ENCODE peak calls at places on chromosomes 5 and 9, in nine cellular contexts. Y, J, E, N, T, D, G, U and P are unnamed samples. For H3K36me3, the result is how much of the 10 kb centered on the place peaks cover.

GRCh38 chr9:136852664-136853595 is 784 bp downstream of the MAMDC4 start:
- DNase-seq in E (no peak), T (no peak), D (peak), U (no peak), Y (no peak), G (no peak), N (no peak), J (peak), P (no peak)

GRCh38 chr5:45385321-45386058 is 310.7 kb downstream of the HCN1 start:
- DNase-seq in J (no peak), N (no peak), E (peak), Y (no peak), G (no peak), U (no peak), T (no peak), D (no peak), P (no peak)

GRCh38 chr5:65835191-65835590 is 91.2 kb upstream of the ERBIN start:
- DNase-seq in E (no peak), Y (no peak), G (no peak), T (no peak), N (no peak), D (no peak), U (no peak), J (no peak), P (no peak)

GRCh38 chr5:175692996-175693700 is 35.3 kb downstream of the HRH2 start:
- DNase-seq in Y (no peak), U (no peak), T (no peak), G (peak), E (no peak), D (no peak), J (no peak), N (no peak), P (no peak)

GRCh38 chr9:19156026-19156474 is 28.8 kb upstream of the PLIN2 start:
- DNase-seq in J (no peak), D (no peak), G (no peak), E (no peak), N (no peak), Y (no peak), U (no peak), T (no peak), P (no peak)

GRCh38 chr5:21774791-21775190 is 1078.4 kb downstream of the CDH12 start:
- DNase-seq in N (no peak), U (no peak), T (no peak), G (no peak), D (no peak), E (no peak), J (no peak), Y (no peak), P (no peak)

GRCh38 chr5:105865834-105866233 is 1804.9 kb downstream of the EFNA5 start:
- DNase-seq in U (no peak), N (no peak), G (no peak), T (no peak), Y (no peak), D (no peak), J (no peak), E (no peak), P (no peak)

GRCh38 chr5:107149243-107149642 is 521.5 kb downstream of the EFNA5 start:
- DNase-seq in Y (no peak), G (no peak), E (no peak), N (no peak), T (no peak), J (no peak), U (no peak), D (no peak), P (no peak)

GRCh38 chr5:124951676-124952075 is 205.2 kb upstream of the ZNF608 start:
- DNase-seq in G (peak), T (no peak), J (no peak), Y (no peak), E (no peak), U (no peak), N (peak), D (no peak), P (no peak)

GRCh38 chr5:81803812-81804211 is 52.9 kb upstream of the SSBP2 start:
- DNase-seq in U (no peak), D (no peak), J (no peak), Y (no peak), N (no peak), G (no peak), T (no peak), E (no peak), P (no peak)

GRCh38 chr5:81802020-81802419 is 51.1 kb upstream of the SSBP2 start:
- DNase-seq in Y (no peak), J (no peak), G (no peak), U (no peak), D (no peak), E (no peak), N (no peak), T (no peak), P (no peak)

GRCh38 chr5:81805086-81805485 is 54.2 kb upstream of the SSBP2 start:
- DNase-seq in E (no peak), U (no peak), N (no peak), T (no peak), D (no peak), G (no peak), J (no peak), Y (no peak), P (no peak)

GRCh38 chr5:81802625-81803024 is 51.7 kb upstream of the SSBP2 start:
- DNase-seq in G (no peak), U (no peak), Y (no peak), D (no peak), E (no peak), T (no peak), J (no peak), N (no peak), P (no peak)

GRCh38 chr5:81800797-81801196 is 49.9 kb upstream of the SSBP2 start:
- DNase-seq in T (no peak), U (no peak), E (no peak), J (no peak), G (no peak), D (no peak), N (no peak), Y (no peak), P (no peak)
- H3K4me3 ChIP-seq in T (no peak), U (no peak), E (no peak), J (no peak), G (no peak), D (no peak), N (no peak), Y (no peak), P (no peak)

GRCh38 chr5:14397717-14398116 is 183.9 kb upstream of the OTULINL start:
- DNase-seq in U (no peak), Y (no peak), D (peak), E (no peak), N (no peak), G (no peak), J (no peak), T (no peak), P (no peak)
- H3K36me3 ChIP-seq in U (half or more), Y (under half), D (under half), E (half or more), N (under half), G (under half), J (half or more), T (under half), P (under half)

GRCh38 chr5:168350315-168350714 is 58.9 kb downstream of the WWC1 start:
- DNase-seq in E (no peak), G (no peak), J (no peak), D (no peak), N (no peak), T (no peak), Y (no peak), U (no peak), P (no peak)

GRCh38 chr5:168354397-168354796 is 63.0 kb downstream of the WWC1 start:
- DNase-seq in E (no peak), T (no peak), G (no peak), D (no peak), J (no peak), N (no peak), Y (no peak), U (no peak), P (no peak)

GRCh38 chr5:168356171-168356570 is 64.7 kb downstream of the WWC1 start:
- DNase-seq in G (no peak), T (no peak), N (no peak), U (no peak), J (no peak), D (no peak), E (peak), Y (no peak), P (no peak)

GRCh38 chr5:168356592-168356991 is 65.1 kb downstream of the WWC1 start:
- DNase-seq in D (no peak), J (no peak), N (no peak), Y (no peak), U (no peak), G (no peak), T (no peak), E (no peak), P (no peak)

DNA sequence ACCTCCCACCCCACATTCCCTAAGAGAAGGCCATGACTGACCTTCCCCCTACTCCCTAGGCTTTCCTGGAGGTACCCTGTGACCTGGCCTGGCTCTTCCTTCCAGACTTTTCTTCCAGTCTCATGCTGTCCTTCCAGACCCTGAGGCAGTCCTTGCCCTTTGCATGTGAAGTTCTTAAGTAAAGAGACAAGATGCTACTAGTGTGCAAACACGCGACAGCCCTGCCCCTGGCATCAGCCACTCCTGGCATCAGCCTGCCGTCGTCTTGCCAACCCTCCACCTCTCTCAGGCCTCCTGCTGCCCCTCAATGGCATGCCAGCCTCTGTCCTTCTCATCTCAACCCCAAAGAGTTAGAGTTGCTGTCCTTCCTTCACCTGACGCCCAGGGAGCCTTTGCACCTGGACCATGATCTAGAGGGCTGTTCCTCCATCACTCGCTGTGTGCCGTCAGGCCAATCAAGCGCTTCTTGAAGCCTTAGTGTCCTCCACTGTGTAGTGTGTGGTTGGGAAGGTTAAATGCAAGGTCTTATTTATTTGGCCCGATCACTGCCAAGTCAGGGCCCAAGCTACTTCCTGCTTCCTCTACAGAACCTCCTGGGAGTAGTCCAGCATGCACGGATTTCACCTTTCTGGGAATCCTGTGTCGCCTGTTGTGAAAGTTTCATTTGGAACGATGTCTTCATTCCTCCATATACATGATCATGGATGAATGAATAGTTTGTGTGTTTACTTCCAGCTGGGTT is 61.9 kb downstream of the WWC1 start:
- DNase-seq in Y (no peak), G (no peak), E (no peak), N (no peak), J (no peak), T (peak), U (no peak), D (peak), P (no peak)
- H3K27ac ChIP-seq in Y (no peak), G (no peak), E (peak), N (no peak), J (no peak), T (no peak), U (no peak), D (peak), P (no peak)

GRCh38 chr5:180807654-180808414 is 5.2 kb upstream of the MGAT1 start:
- DNase-seq in T (no peak), E (peak), G (peak), Y (peak), N (no peak), J (no peak), D (no peak), U (no peak), P (no peak)
- H3K4me3 ChIP-seq in T (no peak), E (peak), G (peak), Y (peak), N (peak), J (peak), D (no peak), U (peak), P (peak)

GRCh38 chr5:133520062-133520461 is 92.3 kb downstream of the FSTL4 start:
- DNase-seq in Y (no peak), J (no peak), T (no peak), D (no peak), U (no peak), N (no peak), G (no peak), E (no peak), P (no peak)

GRCh38 chr5:133523013-133523658 is 89.2 kb downstream of the FSTL4 start:
- DNase-seq in U (no peak), T (no peak), G (no peak), D (no peak), Y (peak), N (no peak), E (no peak), J (no peak), P (no peak)

GRCh38 chr5:133523921-133524320 is 88.4 kb downstream of the FSTL4 start:
- DNase-seq in N (no peak), E (no peak), G (no peak), Y (no peak), U (no peak), D (no peak), J (no peak), T (no peak), P (no peak)

GRCh38 chr5:133520991-133521706 is 91.2 kb downstream of the FSTL4 start:
- DNase-seq in U (no peak), D (no peak), J (no peak), T (no peak), Y (no peak), G (no peak), E (no peak), N (no peak), P (no peak)

DNA sequence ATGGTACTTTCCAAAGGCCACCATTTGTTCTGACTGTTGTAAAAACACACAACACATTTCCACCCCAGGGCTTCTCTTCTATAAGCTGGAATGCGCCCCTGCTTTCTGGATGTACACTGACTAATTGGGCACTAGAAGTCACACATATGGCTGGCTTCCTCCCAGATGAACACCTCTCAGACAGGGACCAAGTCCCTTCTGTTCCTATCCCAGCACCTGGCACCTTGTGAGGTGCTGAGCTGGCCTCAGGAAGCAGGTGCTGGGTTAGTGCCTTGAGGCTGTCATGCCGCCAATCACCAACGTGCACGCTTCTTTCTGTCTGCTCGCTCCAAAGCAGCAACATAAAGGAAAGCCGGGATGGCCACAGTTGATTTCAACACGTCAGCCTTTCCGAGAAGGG is 93.2 kb downstream of the FSTL4 start:
- DNase-seq in J (no peak), T (no peak), G (no peak), D (no peak), U (no peak), E (no peak), N (no peak), Y (no peak), P (no peak)
- H3K36me3 ChIP-seq in J (under half), T (under half), G (under half), D (under half), U (under half), E (under half), N (under half), Y (under half), P (under half)

GRCh38 chr9:128420651-128421473 is at the start of gene CERCAM:
- DNase-seq in Y (peak), N (peak), J (peak), T (peak), U (no peak), G (peak), D (peak), E (no peak), P (peak)
- H3K27ac ChIP-seq in Y (peak), N (no peak), J (peak), T (peak), U (peak), G (peak), D (peak), E (peak), P (no peak)

GRCh38 chr5:116738270-116738947 is 163.8 kb upstream of the SEMA6A start:
- DNase-seq in N (no peak), G (no peak), E (no peak), D (no peak), J (no peak), T (no peak), Y (no peak), U (no peak), P (no peak)

GRCh38 chr5:116740771-116741170 is 166.1 kb upstream of the SEMA6A start:
- DNase-seq in N (no peak), Y (peak), U (no peak), D (no peak), J (no peak), E (no peak), T (no peak), G (no peak), P (no peak)

GRCh38 chr5:116736671-116737070 is 162.0 kb upstream of the SEMA6A start:
- DNase-seq in D (no peak), T (no peak), J (no peak), E (no peak), N (no peak), G (no peak), U (no peak), Y (no peak), P (no peak)

GRCh38 chr5:116739648-116740047 is 165.0 kb upstream of the SEMA6A start:
- DNase-seq in N (no peak), T (no peak), Y (no peak), U (no peak), J (no peak), G (no peak), D (no peak), E (no peak), P (no peak)

DNA sequence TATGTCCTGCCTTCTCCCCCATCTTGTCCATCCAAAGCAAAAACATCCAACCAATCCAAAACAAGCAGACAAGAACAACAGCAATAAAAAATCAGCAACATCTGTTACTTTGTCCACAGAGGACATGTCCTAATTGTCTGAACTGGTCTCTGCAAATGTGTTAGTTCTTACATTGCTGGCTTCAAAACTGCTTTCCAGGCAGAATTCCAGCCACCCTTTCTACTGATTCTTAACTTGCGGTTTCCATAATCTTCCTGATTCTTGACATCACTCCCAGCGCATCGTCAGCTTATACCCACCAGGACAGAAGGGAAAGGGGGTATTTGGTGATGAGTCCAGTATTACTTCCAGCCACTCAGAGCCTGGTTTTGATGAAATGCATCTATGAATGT is 164.3 kb upstream of the SEMA6A start:
- DNase-seq in E (no peak), J (no peak), T (no peak), G (no peak), U (no peak), D (no peak), Y (no peak), N (no peak), P (no peak)
- H3K4me3 ChIP-seq in E (no peak), J (no peak), T (no peak), G (no peak), U (no peak), D (no peak), Y (no peak), N (no peak), P (no peak)

DNA sequence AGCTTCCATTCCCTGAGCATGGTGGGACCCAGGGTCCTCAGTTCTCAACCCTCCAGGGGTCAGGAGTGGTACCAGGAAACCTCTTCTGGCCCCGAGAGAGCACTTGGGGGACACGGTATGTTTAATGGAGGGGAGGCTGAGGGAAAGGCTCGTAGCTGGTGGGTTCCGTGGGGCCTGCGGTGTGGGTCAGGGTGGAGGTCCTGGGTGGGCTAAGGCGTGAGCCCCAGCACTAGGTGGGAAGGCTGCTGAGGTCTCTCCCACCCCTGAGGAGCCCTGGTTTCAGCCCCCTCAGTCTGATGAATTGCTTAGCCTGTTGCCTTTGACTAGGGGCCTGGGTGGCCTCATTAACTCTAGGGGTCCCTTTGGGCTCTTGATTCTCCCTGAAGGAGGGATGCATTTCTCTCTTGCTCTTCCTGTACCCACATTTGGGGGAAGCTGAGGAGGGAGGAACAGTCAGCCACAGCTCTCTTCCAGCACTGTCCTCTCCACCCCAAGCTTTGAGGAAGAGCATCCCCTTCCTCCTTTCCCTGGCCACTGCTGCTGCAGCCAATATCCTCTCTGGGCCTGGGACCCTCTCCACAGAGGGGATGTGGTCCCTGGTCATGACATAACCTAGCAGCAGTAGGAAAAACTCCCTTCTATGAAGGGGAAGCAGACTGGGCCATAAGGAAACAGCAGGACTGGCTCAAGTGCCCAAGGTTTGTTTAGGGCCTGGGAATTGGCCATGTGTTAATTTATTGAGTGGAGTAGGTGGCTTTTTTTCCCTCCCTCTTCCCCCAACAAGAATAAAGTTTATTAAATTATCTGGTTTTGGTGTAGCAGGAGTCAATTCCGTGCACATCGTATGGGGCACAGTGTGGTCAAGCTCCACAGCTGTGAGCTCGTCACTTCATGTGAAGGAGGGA is 33.8 kb downstream of the CSF1R start:
- DNase-seq in Y (no peak), D (no peak), T (no peak), U (no peak), J (no peak), G (no peak), N (no peak), E (no peak), P (no peak)
- H3K36me3 ChIP-seq in Y (half or more), D (under half), T (under half), U (half or more), J (half or more), G (half or more), N (half or more), E (half or more), P (half or more)